ENCODE peak calls at places on chromosome 5, in seven cellular contexts. One of them, this sample, is unnamed.

GRCh38 chr5:149550608-149551226 is 522 bp downstream of the CSNK1A1 start:
- DNase-seq in ovary: no peak
- DNase-seq in CD4-positive, alpha-beta T cell: no peak
- DNase-seq in pancreas: no peak
- DNase-seq in cardiac muscle cell: no peak
- DNase-seq in AG04450: no peak
- DNase-seq in left lung: no peak
- DNase-seq in this sample: peak

GRCh38 chr5:17802256-17802655 is 168.0 kb downstream of the TAF11L14 start:
- DNase-seq in ovary: no peak
- DNase-seq in cardiac muscle cell: no peak
- DNase-seq in CD4-positive, alpha-beta T cell: no peak
- DNase-seq in left lung: no peak
- DNase-seq in AG04450: no peak
- DNase-seq in pancreas: no peak
- DNase-seq in this sample: no peak

GRCh38 chr5:108930107-108930506 is 182.4 kb downstream of the FER start:
- DNase-seq in CD4-positive, alpha-beta T cell: no peak
- DNase-seq in AG04450: no peak
- DNase-seq in cardiac muscle cell: no peak
- DNase-seq in pancreas: no peak
- DNase-seq in ovary: no peak
- DNase-seq in left lung: no peak
- DNase-seq in this sample: no peak

GRCh38 chr5:66634601-66635000 is 38.4 kb downstream of the MAST4 start:
- DNase-seq in AG04450: no peak
- DNase-seq in CD4-positive, alpha-beta T cell: no peak
- DNase-seq in left lung: no peak
- DNase-seq in cardiac muscle cell: no peak
- DNase-seq in ovary: no peak
- DNase-seq in pancreas: no peak
- DNase-seq in this sample: no peak

GRCh38 chr5:68683632-68684035 is 410.2 kb upstream of the SLC30A5 start:
- DNase-seq in AG04450: peak
- DNase-seq in cardiac muscle cell: peak
- DNase-seq in pancreas: peak
- DNase-seq in left lung: no peak
- DNase-seq in ovary: no peak
- DNase-seq in CD4-positive, alpha-beta T cell: no peak
- DNase-seq in this sample: no peak

GRCh38 chr5:141298376-141298775 is 5.5 kb downstream of the SLC25A2 start:
- DNase-seq in CD4-positive, alpha-beta T cell: no peak
- DNase-seq in ovary: no peak
- DNase-seq in pancreas: no peak
- DNase-seq in AG04450: no peak
- DNase-seq in cardiac muscle cell: peak
- DNase-seq in left lung: no peak
- DNase-seq in this sample: no peak

GRCh38 chr5:175824621-175825020 is 46.8 kb upstream of the CPLX2 start:
- DNase-seq in AG04450: no peak
- DNase-seq in CD4-positive, alpha-beta T cell: no peak
- DNase-seq in cardiac muscle cell: no peak
- DNase-seq in pancreas: no peak
- DNase-seq in ovary: no peak
- DNase-seq in left lung: no peak
- DNase-seq in this sample: no peak

GRCh38 chr5:150801117-150801927 is 22.8 kb downstream of the SMIM3 start:
- DNase-seq in ovary: no peak
- DNase-seq in CD4-positive, alpha-beta T cell: no peak
- DNase-seq in pancreas: peak
- DNase-seq in cardiac muscle cell: peak
- DNase-seq in left lung: no peak
- DNase-seq in AG04450: no peak
- DNase-seq in this sample: no peak

GRCh38 chr5:158992104-158992740 is 107.5 kb downstream of the EBF1 start:
- DNase-seq in ovary: no peak
- DNase-seq in pancreas: no peak
- DNase-seq in AG04450: no peak
- DNase-seq in cardiac muscle cell: peak
- DNase-seq in CD4-positive, alpha-beta T cell: no peak
- DNase-seq in left lung: no peak
- DNase-seq in this sample: no peak

GRCh38 chr5:123549256-123549904 is 37.4 kb downstream of the CSNK1G3 start:
- DNase-seq in ovary: no peak
- DNase-seq in left lung: no peak
- DNase-seq in AG04450: no peak
- DNase-seq in cardiac muscle cell: no peak
- DNase-seq in CD4-positive, alpha-beta T cell: peak
- DNase-seq in pancreas: no peak
- DNase-seq in this sample: no peak

GRCh38 chr5:82165740-82166530 is 112.2 kb downstream of the RPS23 start:
- DNase-seq in pancreas: peak
- DNase-seq in ovary: peak
- DNase-seq in cardiac muscle cell: peak
- DNase-seq in AG04450: peak
- DNase-seq in left lung: no peak
- DNase-seq in CD4-positive, alpha-beta T cell: no peak
- DNase-seq in this sample: peak

GRCh38 chr5:132576123-132576522 is 19.3 kb downstream of the RAD50 start:
- DNase-seq in cardiac muscle cell: no peak
- DNase-seq in CD4-positive, alpha-beta T cell: no peak
- DNase-seq in pancreas: no peak
- DNase-seq in AG04450: no peak
- DNase-seq in ovary: no peak
- DNase-seq in left lung: no peak
- DNase-seq in this sample: no peak

GRCh38 chr5:146788918-146789317 is 89.6 kb downstream of the PPP2R2B start:
- DNase-seq in left lung: no peak
- DNase-seq in pancreas: no peak
- DNase-seq in ovary: no peak
- DNase-seq in CD4-positive, alpha-beta T cell: no peak
- DNase-seq in cardiac muscle cell: no peak
- DNase-seq in AG04450: no peak
- DNase-seq in this sample: no peak

GRCh38 chr5:106873558-106873957 is 797.2 kb downstream of the EFNA5 start:
- DNase-seq in CD4-positive, alpha-beta T cell: no peak
- DNase-seq in AG04450: no peak
- DNase-seq in ovary: no peak
- DNase-seq in left lung: peak
- DNase-seq in pancreas: no peak
- DNase-seq in cardiac muscle cell: no peak
- DNase-seq in this sample: no peak

GRCh38 chr5:109100971-109101370 is 308.8 kb downstream of the PJA2 start:
- DNase-seq in cardiac muscle cell: no peak
- DNase-seq in pancreas: no peak
- DNase-seq in AG04450: no peak
- DNase-seq in CD4-positive, alpha-beta T cell: no peak
- DNase-seq in left lung: no peak
- DNase-seq in ovary: no peak
- DNase-seq in this sample: no peak

GRCh38 chr5:133657036-133657435 is 44.7 kb upstream of the FSTL4 start:
- DNase-seq in pancreas: no peak
- DNase-seq in CD4-positive, alpha-beta T cell: no peak
- DNase-seq in AG04450: no peak
- DNase-seq in left lung: no peak
- DNase-seq in cardiac muscle cell: no peak
- DNase-seq in ovary: no peak
- DNase-seq in this sample: no peak

GRCh38 chr5:6730407-6730806 is 17.2 kb downstream of the TENT4A start:
- DNase-seq in AG04450: no peak
- DNase-seq in CD4-positive, alpha-beta T cell: no peak
- DNase-seq in pancreas: no peak
- DNase-seq in left lung: peak
- DNase-seq in cardiac muscle cell: no peak
- DNase-seq in ovary: no peak
- DNase-seq in this sample: no peak

GRCh38 chr5:164253764-164254163 is 748.3 kb downstream of the MAT2B start:
- DNase-seq in CD4-positive, alpha-beta T cell: no peak
- DNase-seq in cardiac muscle cell: no peak
- DNase-seq in AG04450: no peak
- DNase-seq in pancreas: no peak
- DNase-seq in left lung: no peak
- DNase-seq in ovary: no peak
- DNase-seq in this sample: no peak

GRCh38 chr5:117455236-117456233 is 880.9 kb upstream of the SEMA6A start:
- DNase-seq in left lung: peak
- DNase-seq in ovary: no peak
- DNase-seq in CD4-positive, alpha-beta T cell: no peak
- DNase-seq in AG04450: no peak
- DNase-seq in cardiac muscle cell: no peak
- DNase-seq in pancreas: peak
- DNase-seq in this sample: no peak
- H3K27ac ChIP-seq in left lung: no peak
- H3K27ac ChIP-seq in ovary: no peak
- H3K27ac ChIP-seq in CD4-positive, alpha-beta T cell: no peak
- H3K27ac ChIP-seq in AG04450: no peak
- H3K27ac ChIP-seq in cardiac muscle cell: no peak
- H3K27ac ChIP-seq in pancreas: peak
- H3K27ac ChIP-seq in this sample: no peak

GRCh38 chr5:88393721-88394530 is 125.3 kb upstream of the TMEM161B start:
- DNase-seq in ovary: no peak
- DNase-seq in AG04450: no peak
- DNase-seq in pancreas: no peak
- DNase-seq in left lung: no peak
- DNase-seq in CD4-positive, alpha-beta T cell: no peak
- DNase-seq in cardiac muscle cell: no peak
- DNase-seq in this sample: no peak
- H3K27ac ChIP-seq in ovary: no peak
- H3K27ac ChIP-seq in AG04450: no peak
- H3K27ac ChIP-seq in pancreas: no peak
- H3K27ac ChIP-seq in left lung: no peak
- H3K27ac ChIP-seq in CD4-positive, alpha-beta T cell: no peak
- H3K27ac ChIP-seq in cardiac muscle cell: no peak
- H3K27ac ChIP-seq in this sample: peak

DNA sequence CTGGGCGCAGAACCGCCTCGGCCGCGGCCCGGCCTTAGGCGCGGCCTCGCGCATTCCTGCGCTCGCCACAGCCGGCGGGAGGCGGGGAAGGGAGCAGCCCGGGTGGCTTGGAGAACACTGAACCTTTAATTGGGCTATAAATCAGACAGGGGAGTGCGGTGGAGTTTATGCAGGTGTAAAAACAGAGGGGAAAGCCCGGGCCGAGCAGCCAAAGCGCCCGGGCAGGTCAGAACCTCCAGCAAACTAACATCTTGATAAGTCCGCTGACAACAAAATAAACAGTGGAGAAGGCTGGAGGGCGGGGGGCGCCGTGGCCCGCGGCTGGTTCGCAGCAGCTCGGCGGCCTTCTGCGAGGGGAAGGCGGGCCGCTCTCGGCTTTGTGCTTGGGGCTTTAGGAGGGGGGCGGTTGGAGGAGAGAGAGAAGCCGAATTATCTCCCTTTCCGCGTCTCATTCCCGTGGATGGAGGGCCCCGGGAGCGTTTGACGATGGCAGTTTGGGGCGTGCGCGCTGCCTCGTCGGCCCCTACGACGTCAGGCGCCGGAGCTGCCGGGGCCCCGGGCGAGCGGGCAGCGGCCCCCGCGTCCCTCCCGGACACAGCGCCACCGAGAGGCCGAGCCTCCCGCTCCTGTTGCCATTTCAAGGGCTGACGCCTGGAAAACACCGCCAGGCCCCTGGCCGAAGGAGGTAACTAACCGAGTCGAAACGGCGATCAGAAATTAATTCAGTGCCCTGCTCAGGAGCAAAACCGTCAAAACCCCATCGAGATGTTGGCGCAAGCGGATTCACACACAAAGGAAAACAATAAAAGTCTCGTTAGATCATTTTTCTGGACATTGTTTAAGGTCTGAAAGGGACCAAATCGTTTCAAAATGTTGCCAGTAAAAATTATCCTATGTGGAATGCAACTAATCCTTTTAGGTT is 11.2 kb downstream of the FOXD1 start:
- DNase-seq in left lung: no peak
- DNase-seq in pancreas: no peak
- DNase-seq in ovary: no peak
- DNase-seq in CD4-positive, alpha-beta T cell: no peak
- DNase-seq in AG04450: no peak
- DNase-seq in cardiac muscle cell: no peak
- DNase-seq in this sample: no peak
- H3K27ac ChIP-seq in left lung: no peak
- H3K27ac ChIP-seq in pancreas: no peak
- H3K27ac ChIP-seq in ovary: no peak
- H3K27ac ChIP-seq in CD4-positive, alpha-beta T cell: no peak
- H3K27ac ChIP-seq in AG04450: peak
- H3K27ac ChIP-seq in cardiac muscle cell: no peak
- H3K27ac ChIP-seq in this sample: no peak

DNA sequence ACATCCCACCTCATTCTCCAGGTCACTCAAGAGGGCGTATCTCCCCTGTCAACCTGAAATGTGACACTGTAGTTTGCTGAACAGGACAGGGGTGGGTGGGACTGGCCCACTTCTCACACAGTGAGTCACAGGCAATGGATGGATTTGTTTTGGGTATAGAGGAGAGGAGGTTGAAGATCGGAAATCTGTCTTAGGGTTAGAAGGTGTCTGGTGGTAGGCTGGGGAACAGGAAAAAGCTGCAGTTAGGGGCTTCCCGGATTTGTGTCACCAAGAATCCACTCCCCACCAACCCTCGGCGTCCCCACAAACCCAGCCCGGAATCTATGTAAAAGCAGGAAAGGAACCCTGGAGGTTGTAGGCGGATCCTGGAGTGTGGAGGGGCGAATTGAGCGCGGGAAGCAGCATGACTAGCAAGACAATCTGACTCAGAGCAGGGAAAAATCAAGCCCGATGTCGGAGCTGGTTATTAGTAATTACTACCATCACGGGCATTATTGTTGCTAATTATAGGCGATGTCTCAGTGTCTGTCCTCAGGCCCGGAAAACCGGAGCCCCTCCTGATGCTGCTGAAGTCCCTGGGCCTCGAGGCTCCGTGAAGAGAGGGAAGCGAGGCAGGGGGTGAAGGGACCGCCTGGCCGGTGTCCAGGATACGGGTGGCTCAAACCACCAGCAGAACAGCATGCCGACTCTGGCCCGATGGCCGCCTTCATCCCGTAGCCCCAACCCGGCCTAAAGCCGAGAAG is 1.7 kb upstream of the IRX1 start:
- DNase-seq in pancreas: no peak
- DNase-seq in CD4-positive, alpha-beta T cell: no peak
- DNase-seq in AG04450: no peak
- DNase-seq in ovary: no peak
- DNase-seq in cardiac muscle cell: no peak
- DNase-seq in left lung: peak
- DNase-seq in this sample: no peak
- H3K27ac ChIP-seq in pancreas: no peak
- H3K27ac ChIP-seq in CD4-positive, alpha-beta T cell: no peak
- H3K27ac ChIP-seq in AG04450: no peak
- H3K27ac ChIP-seq in ovary: no peak
- H3K27ac ChIP-seq in cardiac muscle cell: no peak
- H3K27ac ChIP-seq in left lung: no peak
- H3K27ac ChIP-seq in this sample: no peak